ENCODE peak calls at places on chromosomes 6 and 20, in four cellular contexts. N, L, M and V are unnamed samples.
A peak's percentile ranks its signal among the peaks of the same experiment; 100 is the strongest.

GRCh38 chr20:51400051-51400926 is 142.2 kb downstream of the NFATC2 start:
- DNase-seq in M (no peak), L (no peak), N (peak; percentile 21), V (no peak)

GRCh38 chr20:48600470-48600945 is 227.3 kb downstream of the PREX1 start:
- DNase-seq in N (no peak), M (no peak), L (no peak), V (no peak)

GRCh38 chr6:158905277-158905676 is 86.1 kb upstream of the EZR start:
- DNase-seq in M (no peak), L (no peak), N (no peak), V (no peak)

GRCh38 chr6:100234625-100235024 is 230.1 kb downstream of the SIM1 start:
- DNase-seq in M (no peak), N (no peak), L (no peak), V (no peak)

GRCh38 chr6:14147891-14148290 is 30.3 kb downstream of the CD83 start:
- DNase-seq in N (no peak), L (no peak), M (no peak), V (no peak)

GRCh38 chr6:147699637-147700036 is 191.1 kb downstream of the SAMD5 start:
- DNase-seq in M (no peak), N (no peak), L (no peak), V (no peak)

GRCh38 chr6:157713451-157714152 is 109.4 kb upstream of the SNX9 start:
- DNase-seq in N (no peak), L (no peak), M (no peak), V (no peak)

GRCh38 chr6:85676086-85676729 is 33.5 kb upstream of the SYNCRIP start:
- DNase-seq in N (no peak), L (no peak), M (no peak), V (no peak)

GRCh38 chr6:107264357-107264831 is 149.1 kb upstream of the BEND3 start:
- DNase-seq in N (no peak), M (no peak), L (no peak), V (no peak)

GRCh38 chr6:14837435-14837834 is 408.4 kb upstream of the JARID2 start:
- DNase-seq in M (no peak), N (no peak), L (no peak), V (no peak)

GRCh38 chr20:9241232-9241692 is 172.4 kb downstream of the PLCB4 start:
- DNase-seq in M (no peak), N (no peak), L (no peak), V (no peak)

GRCh38 chr6:71294121-71294523 is 5.5 kb downstream of the OGFRL1 start:
- DNase-seq in M (no peak), N (peak; percentile 32), L (no peak), V (no peak)

GRCh38 chr6:166877906-166878305 is 78.4 kb downstream of the RNASET2 start:
- DNase-seq in N (no peak), M (no peak), L (no peak), V (no peak)